ENCODE peak calls at places on chromosomes 12 and 14, in four cellular contexts. One of them, this sample, is unnamed.

GRCh38 chr14:57845802-57846531 is 19.9 kb downstream of the SLC35F4 start:
- DNase-seq in choroid plexus epithelial cell: no peak
- DNase-seq in lung: no peak
- DNase-seq in astrocyte of the spinal cord: peak
- DNase-seq in this sample: no peak

GRCh38 chr12:131003036-131003435 is 49.3 kb downstream of the ADGRD1 start:
- DNase-seq in choroid plexus epithelial cell: no peak
- DNase-seq in lung: no peak
- DNase-seq in astrocyte of the spinal cord: no peak
- DNase-seq in this sample: no peak

GRCh38 chr14:71668186-71668912 is 263.9 kb upstream of the RGS6 start:
- DNase-seq in choroid plexus epithelial cell: peak
- DNase-seq in lung: no peak
- DNase-seq in astrocyte of the spinal cord: no peak
- DNase-seq in this sample: no peak

GRCh38 chr14:31271648-31272047 is 64.1 kb upstream of the HECTD1 start:
- DNase-seq in choroid plexus epithelial cell: no peak
- DNase-seq in lung: no peak
- DNase-seq in astrocyte of the spinal cord: no peak
- DNase-seq in this sample: no peak

GRCh38 chr14:88554458-88555286 is at the start of gene PTPN21:
- DNase-seq in choroid plexus epithelial cell: peak
- DNase-seq in lung: peak
- DNase-seq in astrocyte of the spinal cord: peak
- DNase-seq in this sample: peak

GRCh38 chr12:115506822-115507629 is 770.5 kb downstream of the MED13L start:
- DNase-seq in lung: no peak
- DNase-seq in choroid plexus epithelial cell: no peak
- DNase-seq in astrocyte of the spinal cord: no peak
- DNase-seq in this sample: no peak

GRCh38 chr12:43914923-43915468 is 79.1 kb downstream of the TMEM117 start:
- DNase-seq in lung: no peak
- DNase-seq in astrocyte of the spinal cord: no peak
- DNase-seq in choroid plexus epithelial cell: peak
- DNase-seq in this sample: no peak

GRCh38 chr12:113471619-113472171 is at the start of gene LHX5:
- DNase-seq in astrocyte of the spinal cord: no peak
- DNase-seq in choroid plexus epithelial cell: no peak
- DNase-seq in lung: no peak
- DNase-seq in this sample: no peak

GRCh38 chr12:990649-991349 is at the start of gene ERC1:
- DNase-seq in lung: peak
- DNase-seq in choroid plexus epithelial cell: peak
- DNase-seq in astrocyte of the spinal cord: peak
- DNase-seq in this sample: peak

GRCh38 chr12:51051787-51052186 is 3.7 kb downstream of the LETMD1 start:
- DNase-seq in astrocyte of the spinal cord: no peak
- DNase-seq in choroid plexus epithelial cell: peak
- DNase-seq in lung: no peak
- DNase-seq in this sample: no peak

GRCh38 chr12:127496255-127496654 is 770.7 kb upstream of the TMEM132C start:
- DNase-seq in choroid plexus epithelial cell: no peak
- DNase-seq in astrocyte of the spinal cord: no peak
- DNase-seq in lung: no peak
- DNase-seq in this sample: no peak
- TF ChIP-seq CTCF in choroid plexus epithelial cell: peak
- TF ChIP-seq CTCF in astrocyte of the spinal cord: peak
- TF ChIP-seq CTCF in lung: no peak
- TF ChIP-seq CTCF in this sample: no peak

GRCh38 chr12:18428416-18428815 is 167.1 kb downstream of the PIK3C2G start:
- DNase-seq in choroid plexus epithelial cell: peak
- DNase-seq in lung: no peak
- DNase-seq in astrocyte of the spinal cord: no peak
- DNase-seq in this sample: no peak

GRCh38 chr12:18429366-18429765 is 168.0 kb downstream of the PIK3C2G start:
- DNase-seq in lung: no peak
- DNase-seq in choroid plexus epithelial cell: no peak
- DNase-seq in astrocyte of the spinal cord: no peak
- DNase-seq in this sample: no peak

GRCh38 chr12:18431776-18432175 is 170.5 kb downstream of the PIK3C2G start:
- DNase-seq in astrocyte of the spinal cord: no peak
- DNase-seq in choroid plexus epithelial cell: no peak
- DNase-seq in lung: no peak
- DNase-seq in this sample: no peak

GRCh38 chr12:18432211-18432610 is 170.9 kb downstream of the PIK3C2G start:
- DNase-seq in astrocyte of the spinal cord: no peak
- DNase-seq in choroid plexus epithelial cell: no peak
- DNase-seq in lung: no peak
- DNase-seq in this sample: no peak

DNA sequence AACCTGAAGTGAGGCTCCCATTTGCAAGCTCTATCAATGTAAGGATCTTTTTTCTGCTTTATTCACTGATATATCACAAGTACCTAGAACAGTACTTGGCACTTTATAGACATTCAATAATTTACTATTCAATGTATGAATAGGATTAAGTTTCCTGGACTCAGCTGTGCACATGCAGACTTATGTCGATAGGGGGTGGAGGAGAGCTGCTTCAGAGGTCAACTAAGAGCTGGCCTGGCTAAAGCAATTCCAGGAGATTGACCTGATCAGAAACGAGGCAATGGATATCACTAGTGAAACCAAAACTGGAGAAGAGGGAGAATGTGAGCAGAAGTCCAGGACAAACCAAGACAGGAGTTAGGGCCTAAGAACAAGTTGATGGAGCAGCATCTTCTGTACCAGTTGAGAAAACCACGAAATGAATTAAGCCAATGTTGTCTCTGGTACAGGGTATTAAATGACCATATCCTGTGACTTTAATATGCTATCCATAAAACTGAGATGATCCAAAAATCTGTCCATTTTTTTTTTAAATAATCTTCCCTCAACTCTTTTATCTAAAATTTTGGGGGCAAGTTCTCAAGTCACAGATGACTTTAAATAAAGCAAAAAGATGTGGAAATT is 169.2 kb downstream of the PIK3C2G start:
- DNase-seq in lung: peak
- DNase-seq in choroid plexus epithelial cell: peak
- DNase-seq in astrocyte of the spinal cord: peak
- DNase-seq in this sample: no peak
- TF ChIP-seq CTCF in lung: peak
- TF ChIP-seq CTCF in choroid plexus epithelial cell: peak
- TF ChIP-seq CTCF in astrocyte of the spinal cord: peak
- TF ChIP-seq CTCF in this sample: peak

GRCh38 chr14:24679248-24680085 is 45.5 kb upstream of the GZMB start:
- DNase-seq in astrocyte of the spinal cord: no peak
- DNase-seq in choroid plexus epithelial cell: no peak
- DNase-seq in lung: no peak
- DNase-seq in this sample: no peak
- TF ChIP-seq CTCF in astrocyte of the spinal cord: no peak
- TF ChIP-seq CTCF in choroid plexus epithelial cell: no peak
- TF ChIP-seq CTCF in lung: no peak
- TF ChIP-seq CTCF in this sample: peak

GRCh38 chr12:92502417-92503028 is 200.3 kb upstream of the PLEKHG7 start:
- DNase-seq in lung: no peak
- DNase-seq in astrocyte of the spinal cord: no peak
- DNase-seq in choroid plexus epithelial cell: peak
- DNase-seq in this sample: no peak

GRCh38 chr12:92505373-92506340 is 197.1 kb upstream of the PLEKHG7 start:
- DNase-seq in astrocyte of the spinal cord: peak
- DNase-seq in choroid plexus epithelial cell: peak
- DNase-seq in lung: peak
- DNase-seq in this sample: no peak

GRCh38 chr12:92506460-92506859 is 196.3 kb upstream of the PLEKHG7 start:
- DNase-seq in astrocyte of the spinal cord: no peak
- DNase-seq in choroid plexus epithelial cell: no peak
- DNase-seq in lung: no peak
- DNase-seq in this sample: no peak

GRCh38 chr12:92503977-92504966 is 198.5 kb upstream of the PLEKHG7 start:
- DNase-seq in astrocyte of the spinal cord: no peak
- DNase-seq in choroid plexus epithelial cell: no peak
- DNase-seq in lung: no peak
- DNase-seq in this sample: no peak

DNA sequence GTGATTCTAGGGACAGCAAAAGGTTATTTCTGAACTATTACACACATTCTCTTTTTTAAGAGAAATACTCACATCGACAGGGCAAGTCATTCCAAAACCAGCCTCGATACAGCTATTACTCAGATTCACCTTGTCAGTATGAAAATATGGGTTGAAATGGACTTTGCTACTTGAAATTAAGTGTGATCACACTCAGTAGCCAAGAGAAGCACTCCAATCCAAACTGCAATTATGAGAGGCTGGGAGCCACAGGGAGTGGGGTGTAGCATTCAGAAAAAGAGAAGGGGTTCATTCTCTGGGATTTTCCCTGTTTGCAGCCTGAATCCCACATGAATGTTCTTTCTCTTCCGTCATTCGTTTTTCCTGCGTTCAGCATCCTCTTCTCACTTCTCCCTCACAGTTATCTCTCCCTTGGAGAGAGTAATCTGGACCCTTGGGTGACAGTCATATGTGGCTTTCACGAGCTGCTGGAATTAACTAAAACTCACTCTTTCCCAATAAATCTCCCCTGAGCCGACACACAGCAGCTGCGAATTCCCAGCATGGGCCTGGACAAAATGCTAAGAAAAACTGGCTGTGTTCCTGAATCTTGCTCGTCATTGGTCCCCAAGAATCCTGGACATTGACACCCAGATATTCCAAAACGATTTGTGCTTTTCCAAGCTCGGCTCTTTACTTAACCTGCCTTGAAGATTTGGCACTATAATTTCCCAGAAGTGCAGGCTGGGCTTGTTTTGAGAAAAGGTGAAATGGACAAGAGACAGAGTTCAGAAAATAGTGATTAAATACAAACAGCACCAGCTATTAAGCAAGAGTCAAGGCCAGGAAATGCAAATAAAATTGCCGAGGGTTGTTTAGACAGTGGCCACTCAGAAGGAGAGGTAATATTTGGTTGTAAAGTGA is 199.5 kb upstream of the PLEKHG7 start:
- DNase-seq in astrocyte of the spinal cord: no peak
- DNase-seq in lung: no peak
- DNase-seq in choroid plexus epithelial cell: peak
- DNase-seq in this sample: no peak
- TF ChIP-seq CTCF in astrocyte of the spinal cord: no peak
- TF ChIP-seq CTCF in lung: no peak
- TF ChIP-seq CTCF in choroid plexus epithelial cell: no peak
- TF ChIP-seq CTCF in this sample: no peak

DNA sequence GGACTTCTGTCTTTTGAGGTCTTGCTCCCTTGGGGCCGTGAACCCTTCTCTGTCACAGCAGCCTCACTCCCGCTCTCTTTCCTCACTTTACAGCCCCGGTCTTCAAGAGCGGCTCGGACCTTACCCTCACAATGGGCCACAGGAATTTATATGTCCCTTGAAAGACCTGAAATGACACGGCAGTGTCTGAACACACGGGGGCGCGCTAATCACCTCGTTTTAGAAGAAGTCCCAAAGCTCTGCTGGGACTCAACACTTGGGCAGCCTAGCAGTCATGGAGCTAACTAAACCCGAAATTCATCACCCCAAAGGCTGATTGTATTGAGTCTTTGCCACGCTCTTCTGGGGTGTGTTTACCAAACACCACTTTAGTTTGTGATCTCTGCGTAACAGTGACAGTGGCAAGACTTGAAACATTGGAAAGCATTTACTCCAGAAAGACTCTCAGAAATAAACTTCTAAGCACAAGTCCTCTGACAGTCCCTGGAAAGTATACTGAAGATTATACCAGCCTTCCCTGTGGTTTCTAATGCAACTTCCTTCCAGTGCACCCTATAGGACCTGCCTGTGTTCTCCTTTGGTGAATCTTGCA is 29.0 kb downstream of the SERPINA11 start:
- DNase-seq in lung: peak
- DNase-seq in astrocyte of the spinal cord: peak
- DNase-seq in choroid plexus epithelial cell: peak
- DNase-seq in this sample: peak
- TF ChIP-seq CTCF in lung: peak
- TF ChIP-seq CTCF in astrocyte of the spinal cord: peak
- TF ChIP-seq CTCF in choroid plexus epithelial cell: peak
- TF ChIP-seq CTCF in this sample: peak

GRCh38 chr12:56377310-56377988 is 14.8 kb upstream of the APOF start:
- DNase-seq in choroid plexus epithelial cell: peak
- DNase-seq in astrocyte of the spinal cord: peak
- DNase-seq in lung: no peak
- DNase-seq in this sample: no peak
- TF ChIP-seq CTCF in choroid plexus epithelial cell: peak
- TF ChIP-seq CTCF in astrocyte of the spinal cord: no peak
- TF ChIP-seq CTCF in lung: no peak
- TF ChIP-seq CTCF in this sample: no peak

DNA sequence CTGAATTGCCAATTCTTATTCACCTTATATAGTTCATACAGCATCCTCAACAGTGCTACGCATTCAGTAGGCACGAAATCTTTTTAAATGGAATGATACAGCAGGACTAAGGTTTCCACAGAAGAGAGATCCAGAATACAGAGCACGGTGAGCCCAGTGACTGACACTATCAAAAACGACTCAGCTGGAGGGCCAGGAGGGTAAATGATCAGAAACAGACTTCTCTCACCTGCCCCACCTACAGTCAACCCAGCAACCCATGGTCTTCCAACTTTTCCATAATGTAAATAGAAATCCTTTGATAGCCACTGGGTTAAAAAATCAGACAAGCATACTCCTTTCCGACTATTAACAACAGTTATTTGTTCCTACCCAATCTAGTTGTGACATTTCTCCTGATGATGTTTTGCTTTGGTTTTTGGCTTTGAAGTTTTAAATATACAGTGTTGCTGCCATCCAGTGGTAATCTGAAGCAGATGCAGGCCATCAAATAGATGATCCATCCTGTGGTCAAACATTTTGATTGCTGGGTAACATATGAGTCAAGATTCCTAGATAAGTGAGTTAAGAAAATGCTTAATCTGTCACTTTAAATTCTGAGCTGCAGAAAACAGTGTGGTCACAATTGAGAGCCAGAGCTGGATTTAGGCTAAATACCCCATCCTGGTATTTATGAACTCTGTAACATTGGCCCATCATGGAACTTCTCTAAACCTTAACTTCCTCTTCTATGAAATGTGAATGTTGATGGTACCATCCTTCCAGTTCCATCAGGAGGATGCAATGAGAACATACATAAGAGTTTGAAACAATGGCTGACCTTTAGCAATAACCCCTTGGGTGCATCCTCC is 42.0 kb downstream of the GPHB5 start:
- DNase-seq in astrocyte of the spinal cord: peak
- DNase-seq in choroid plexus epithelial cell: peak
- DNase-seq in lung: no peak
- DNase-seq in this sample: no peak
- TF ChIP-seq CTCF in astrocyte of the spinal cord: peak
- TF ChIP-seq CTCF in choroid plexus epithelial cell: peak
- TF ChIP-seq CTCF in lung: peak
- TF ChIP-seq CTCF in this sample: peak